ENCODE peak calls at places on chromosomes 1 and 21, in eight cellular contexts. One of them, this sample, is unnamed.

GRCh38 chr1:13832100-13832499 is 132.1 kb downstream of the PRDM2 start:
- DNase-seq in keratinocyte: no peak
- DNase-seq in stomach: no peak
- DNase-seq in ovary: no peak
- DNase-seq in neural progenitor cell: no peak
- DNase-seq in NT2/D1: no peak
- DNase-seq in brain microvascular endothelial cell: no peak
- DNase-seq in body of pancreas: no peak
- DNase-seq in this sample: no peak

GRCh38 chr1:154851392-154852177 is 18.5 kb downstream of the KCNN3 start:
- DNase-seq in body of pancreas: no peak
- DNase-seq in neural progenitor cell: peak; percentile 69
- DNase-seq in brain microvascular endothelial cell: peak; percentile 18
- DNase-seq in ovary: no peak
- DNase-seq in keratinocyte: no peak
- DNase-seq in stomach: no peak
- DNase-seq in NT2/D1: no peak
- DNase-seq in this sample: no peak

GRCh38 chr1:77446841-77447555 is 165.2 kb downstream of the AK5 start:
- DNase-seq in stomach: no peak
- DNase-seq in neural progenitor cell: no peak
- DNase-seq in ovary: no peak
- DNase-seq in keratinocyte: no peak
- DNase-seq in NT2/D1: no peak
- DNase-seq in brain microvascular endothelial cell: no peak
- DNase-seq in body of pancreas: no peak
- DNase-seq in this sample: no peak

GRCh38 chr1:205430631-205431305 is 8.9 kb upstream of the LEMD1 start:
- DNase-seq in body of pancreas: peak; percentile 75
- DNase-seq in brain microvascular endothelial cell: peak; percentile 28
- DNase-seq in NT2/D1: no peak
- DNase-seq in stomach: peak; percentile 71
- DNase-seq in keratinocyte: no peak
- DNase-seq in ovary: peak; percentile 60
- DNase-seq in neural progenitor cell: peak; percentile 76
- DNase-seq in this sample: no peak

GRCh38 chr1:211924256-211924655 is 93.7 kb upstream of the LPGAT1 start:
- DNase-seq in keratinocyte: no peak
- DNase-seq in stomach: no peak
- DNase-seq in body of pancreas: no peak
- DNase-seq in NT2/D1: no peak
- DNase-seq in neural progenitor cell: no peak
- DNase-seq in brain microvascular endothelial cell: no peak
- DNase-seq in ovary: no peak
- DNase-seq in this sample: no peak

GRCh38 chr21:46124926-46125845 is 27.3 kb downstream of the COL6A2 start:
- DNase-seq in keratinocyte: no peak
- DNase-seq in stomach: peak; percentile 21
- DNase-seq in neural progenitor cell: no peak
- DNase-seq in ovary: peak; percentile 29
- DNase-seq in NT2/D1: no peak
- DNase-seq in body of pancreas: peak; percentile 7
- DNase-seq in brain microvascular endothelial cell: no peak
- DNase-seq in this sample: no peak

GRCh38 chr21:34996304-34997081 is 52.6 kb downstream of the RUNX1 start:
- DNase-seq in ovary: peak; percentile 31
- DNase-seq in keratinocyte: no peak
- DNase-seq in NT2/D1: no peak
- DNase-seq in stomach: no peak
- DNase-seq in neural progenitor cell: no peak
- DNase-seq in brain microvascular endothelial cell: no peak
- DNase-seq in body of pancreas: no peak
- DNase-seq in this sample: no peak

GRCh38 chr1:234909307-234909706 is 219.3 kb downstream of the TOMM20 start:
- DNase-seq in body of pancreas: no peak
- DNase-seq in NT2/D1: no peak
- DNase-seq in stomach: no peak
- DNase-seq in brain microvascular endothelial cell: no peak
- DNase-seq in neural progenitor cell: no peak
- DNase-seq in keratinocyte: no peak
- DNase-seq in ovary: no peak
- DNase-seq in this sample: no peak

GRCh38 chr1:9542425-9542824 is 3.2 kb downstream of the SLC25A33 start:
- DNase-seq in brain microvascular endothelial cell: peak; percentile 12
- DNase-seq in neural progenitor cell: no peak
- DNase-seq in body of pancreas: no peak
- DNase-seq in NT2/D1: no peak
- DNase-seq in stomach: no peak
- DNase-seq in ovary: no peak
- DNase-seq in keratinocyte: no peak
- DNase-seq in this sample: no peak

GRCh38 chr1:5125208-5125607 is 470.8 kb downstream of the AJAP1 start:
- DNase-seq in NT2/D1: no peak
- DNase-seq in ovary: no peak
- DNase-seq in brain microvascular endothelial cell: no peak
- DNase-seq in stomach: no peak
- DNase-seq in body of pancreas: no peak
- DNase-seq in neural progenitor cell: no peak
- DNase-seq in keratinocyte: no peak
- DNase-seq in this sample: no peak

GRCh38 chr1:234188454-234188792 is 184.8 kb upstream of the COA6 start:
- DNase-seq in ovary: no peak
- DNase-seq in brain microvascular endothelial cell: no peak
- DNase-seq in neural progenitor cell: peak; percentile 55
- DNase-seq in NT2/D1: peak; percentile 91
- DNase-seq in stomach: no peak
- DNase-seq in keratinocyte: peak; percentile 92
- DNase-seq in body of pancreas: no peak
- DNase-seq in this sample: no peak

GRCh38 chr1:57850572-57850971 is 426.7 kb upstream of the DAB1 start:
- DNase-seq in keratinocyte: no peak
- DNase-seq in neural progenitor cell: no peak
- DNase-seq in ovary: no peak
- DNase-seq in stomach: no peak
- DNase-seq in NT2/D1: no peak
- DNase-seq in body of pancreas: no peak
- DNase-seq in brain microvascular endothelial cell: no peak
- DNase-seq in this sample: no peak

GRCh38 chr1:240722788-240723187 is 110.8 kb upstream of the GREM2 start:
- DNase-seq in body of pancreas: no peak
- DNase-seq in stomach: no peak
- DNase-seq in NT2/D1: no peak
- DNase-seq in brain microvascular endothelial cell: no peak
- DNase-seq in keratinocyte: no peak
- DNase-seq in ovary: no peak
- DNase-seq in neural progenitor cell: no peak
- DNase-seq in this sample: no peak

GRCh38 chr1:192887426-192887825 is 78.6 kb downstream of the RGS2 start:
- DNase-seq in body of pancreas: no peak
- DNase-seq in NT2/D1: peak; percentile 90
- DNase-seq in keratinocyte: no peak
- DNase-seq in brain microvascular endothelial cell: no peak
- DNase-seq in neural progenitor cell: peak; percentile 16
- DNase-seq in ovary: no peak
- DNase-seq in stomach: no peak
- DNase-seq in this sample: no peak

GRCh38 chr1:192225266-192225665 is 67.0 kb downstream of the RGS18 start:
- DNase-seq in neural progenitor cell: no peak
- DNase-seq in NT2/D1: no peak
- DNase-seq in body of pancreas: no peak
- DNase-seq in stomach: no peak
- DNase-seq in brain microvascular endothelial cell: no peak
- DNase-seq in keratinocyte: no peak
- DNase-seq in ovary: no peak
- DNase-seq in this sample: no peak

GRCh38 chr21:32909393-32909792 is 116.3 kb upstream of the OLIG2 start:
- DNase-seq in neural progenitor cell: no peak
- DNase-seq in body of pancreas: no peak
- DNase-seq in brain microvascular endothelial cell: no peak
- DNase-seq in stomach: no peak
- DNase-seq in NT2/D1: no peak
- DNase-seq in ovary: no peak
- DNase-seq in keratinocyte: no peak
- DNase-seq in this sample: no peak

GRCh38 chr1:96715482-96715881 is 6.1 kb upstream of the PTBP2 start:
- DNase-seq in keratinocyte: no peak
- DNase-seq in NT2/D1: peak; percentile 84
- DNase-seq in brain microvascular endothelial cell: no peak
- DNase-seq in body of pancreas: no peak
- DNase-seq in ovary: no peak
- DNase-seq in neural progenitor cell: no peak
- DNase-seq in stomach: no peak
- DNase-seq in this sample: no peak

GRCh38 chr1:156383023-156383422 is 14.0 kb downstream of the RHBG start:
- DNase-seq in ovary: peak; percentile 35
- DNase-seq in NT2/D1: peak; percentile 84
- DNase-seq in brain microvascular endothelial cell: peak; percentile 37
- DNase-seq in neural progenitor cell: peak; percentile 88
- DNase-seq in body of pancreas: peak; percentile 61
- DNase-seq in stomach: peak; percentile 71
- DNase-seq in keratinocyte: no peak
- DNase-seq in this sample: no peak

GRCh38 chr1:63414691-63415090 is 47.3 kb downstream of the ALG6 start:
- DNase-seq in stomach: no peak
- DNase-seq in keratinocyte: no peak
- DNase-seq in brain microvascular endothelial cell: no peak
- DNase-seq in neural progenitor cell: no peak
- DNase-seq in NT2/D1: no peak
- DNase-seq in body of pancreas: no peak
- DNase-seq in ovary: no peak
- DNase-seq in this sample: no peak

GRCh38 chr1:211352465-211352864 is 25.8 kb downstream of the TRAF5 start:
- DNase-seq in ovary: no peak
- DNase-seq in keratinocyte: no peak
- DNase-seq in body of pancreas: no peak
- DNase-seq in neural progenitor cell: no peak
- DNase-seq in stomach: no peak
- DNase-seq in NT2/D1: no peak
- DNase-seq in brain microvascular endothelial cell: no peak
- DNase-seq in this sample: no peak

GRCh38 chr1:117735045-117735992 is 129.5 kb downstream of the TENT5C start:
- DNase-seq in NT2/D1: no peak
- DNase-seq in neural progenitor cell: peak; percentile 21
- DNase-seq in brain microvascular endothelial cell: peak; percentile 42
- DNase-seq in body of pancreas: no peak
- DNase-seq in keratinocyte: no peak
- DNase-seq in ovary: peak; percentile 31
- DNase-seq in stomach: peak; percentile 43
- DNase-seq in this sample: no peak

GRCh38 chr1:42192106-42192505 is 27.6 kb upstream of the GUCA2A start:
- DNase-seq in neural progenitor cell: no peak
- DNase-seq in brain microvascular endothelial cell: no peak
- DNase-seq in keratinocyte: no peak
- DNase-seq in body of pancreas: no peak
- DNase-seq in NT2/D1: no peak
- DNase-seq in stomach: no peak
- DNase-seq in ovary: no peak
- DNase-seq in this sample: no peak

GRCh38 chr21:42439284-42440186 is 35.8 kb downstream of the UBASH3A start:
- DNase-seq in neural progenitor cell: no peak
- DNase-seq in brain microvascular endothelial cell: no peak
- DNase-seq in stomach: no peak
- DNase-seq in body of pancreas: no peak
- DNase-seq in ovary: no peak
- DNase-seq in keratinocyte: no peak
- DNase-seq in NT2/D1: no peak
- DNase-seq in this sample: no peak
- H3K4me3 ChIP-seq in neural progenitor cell: no peak overlapping the region
- H3K4me3 ChIP-seq in brain microvascular endothelial cell: no peak overlapping the region
- H3K4me3 ChIP-seq in stomach: no peak overlapping the region
- H3K4me3 ChIP-seq in body of pancreas: no peak overlapping the region
- H3K4me3 ChIP-seq in ovary: no peak overlapping the region
- H3K4me3 ChIP-seq in keratinocyte: no peak overlapping the region
- H3K4me3 ChIP-seq in NT2/D1: no peak overlapping the region
- H3K4me3 ChIP-seq in this sample: no peak overlapping the region

GRCh38 chr1:60463146-60463545 is 389.6 kb upstream of the C1orf87 start:
- DNase-seq in stomach: no peak
- DNase-seq in body of pancreas: no peak
- DNase-seq in keratinocyte: no peak
- DNase-seq in brain microvascular endothelial cell: no peak
- DNase-seq in NT2/D1: no peak
- DNase-seq in neural progenitor cell: no peak
- DNase-seq in ovary: no peak
- DNase-seq in this sample: no peak
- H3K4me3 ChIP-seq in stomach: no peak overlapping the region
- H3K4me3 ChIP-seq in body of pancreas: no peak overlapping the region
- H3K4me3 ChIP-seq in keratinocyte: no peak overlapping the region
- H3K4me3 ChIP-seq in brain microvascular endothelial cell: no peak overlapping the region
- H3K4me3 ChIP-seq in NT2/D1: no peak overlapping the region
- H3K4me3 ChIP-seq in neural progenitor cell: no peak overlapping the region
- H3K4me3 ChIP-seq in ovary: no peak overlapping the region
- H3K4me3 ChIP-seq in this sample: no peak overlapping the region

DNA sequence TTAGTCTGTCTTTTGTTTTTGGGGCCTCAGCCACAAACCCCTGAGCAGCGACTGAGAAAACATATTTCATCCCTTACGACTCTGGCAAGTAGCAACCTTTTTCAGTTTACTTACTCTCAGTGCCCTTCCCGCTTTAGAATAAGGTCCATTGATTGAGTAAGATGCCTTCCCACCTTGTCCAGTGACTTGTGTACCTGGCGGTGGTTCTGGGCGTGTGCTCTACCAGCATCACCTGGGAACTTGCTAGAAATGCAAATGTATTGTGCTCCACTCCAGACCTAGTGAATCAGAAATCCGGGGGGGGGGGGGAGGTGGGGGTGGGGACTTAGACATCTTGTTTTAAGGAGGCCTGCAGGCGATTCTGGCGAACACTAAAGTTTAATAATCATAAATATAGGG is 72.1 kb downstream of the S1PR1 start:
- DNase-seq in stomach: no peak
- DNase-seq in keratinocyte: no peak
- DNase-seq in body of pancreas: no peak
- DNase-seq in neural progenitor cell: no peak
- DNase-seq in brain microvascular endothelial cell: no peak
- DNase-seq in NT2/D1: no peak
- DNase-seq in ovary: no peak
- DNase-seq in this sample: no peak
- H3K4me3 ChIP-seq in stomach: peak overlapping the region; percentile 48
- H3K4me3 ChIP-seq in keratinocyte: no peak overlapping the region
- H3K4me3 ChIP-seq in body of pancreas: no peak overlapping the region
- H3K4me3 ChIP-seq in neural progenitor cell: peak overlapping the region; percentile 60
- H3K4me3 ChIP-seq in brain microvascular endothelial cell: no peak overlapping the region
- H3K4me3 ChIP-seq in NT2/D1: no peak overlapping the region
- H3K4me3 ChIP-seq in ovary: no peak overlapping the region
- H3K4me3 ChIP-seq in this sample: no peak overlapping the region

GRCh38 chr1:23801876-23802275 is 1.3 kb upstream of the GALE start:
- DNase-seq in brain microvascular endothelial cell: no peak
- DNase-seq in neural progenitor cell: no peak
- DNase-seq in ovary: no peak
- DNase-seq in stomach: no peak
- DNase-seq in keratinocyte: no peak
- DNase-seq in body of pancreas: peak; percentile 25
- DNase-seq in NT2/D1: no peak
- DNase-seq in this sample: no peak
- H3K4me3 ChIP-seq in brain microvascular endothelial cell: no peak overlapping the region
- H3K4me3 ChIP-seq in neural progenitor cell: no peak overlapping the region
- H3K4me3 ChIP-seq in ovary: no peak overlapping the region
- H3K4me3 ChIP-seq in stomach: peak overlapping the region; percentile 88
- H3K4me3 ChIP-seq in keratinocyte: no peak overlapping the region
- H3K4me3 ChIP-seq in body of pancreas: no peak overlapping the region
- H3K4me3 ChIP-seq in NT2/D1: no peak overlapping the region
- H3K4me3 ChIP-seq in this sample: no peak overlapping the region

GRCh38 chr1:245495681-245496080 is 340.9 kb downstream of the KIF26B start:
- DNase-seq in neural progenitor cell: no peak
- DNase-seq in NT2/D1: no peak
- DNase-seq in keratinocyte: no peak
- DNase-seq in ovary: no peak
- DNase-seq in brain microvascular endothelial cell: no peak
- DNase-seq in stomach: no peak
- DNase-seq in body of pancreas: no peak
- DNase-seq in this sample: no peak
- H3K4me3 ChIP-seq in neural progenitor cell: no peak overlapping the region
- H3K4me3 ChIP-seq in NT2/D1: no peak overlapping the region
- H3K4me3 ChIP-seq in keratinocyte: no peak overlapping the region
- H3K4me3 ChIP-seq in ovary: no peak overlapping the region
- H3K4me3 ChIP-seq in brain microvascular endothelial cell: no peak overlapping the region
- H3K4me3 ChIP-seq in stomach: no peak overlapping the region
- H3K4me3 ChIP-seq in body of pancreas: no peak overlapping the region
- H3K4me3 ChIP-seq in this sample: no peak overlapping the region

This sample was measured in skeletal muscle cell.